ENCODE peak calls at places on chromosomes 7 and 10, in six cellular contexts. N is HepG2, Q is cardiac muscle cell, H is heart left ventricle, K is hepatocyte, F is A549. M is an unnamed sample.

GRCh38 chr7:37786741-37787569 is 61.4 kb upstream of the NME8 start:
- DNase-seq in K (no peak), N (no peak), Q (no peak), H (no peak), F (no peak), M (no peak)

GRCh38 chr7:80312139-80312661 is 177.6 kb downstream of the GNAI1 start:
- DNase-seq in N (peak; percentile 43), H (no peak), F (peak; percentile 79), K (peak; percentile 51), Q (no peak), M (no peak)

GRCh38 chr10:11515596-11516418 is 95.6 kb downstream of the USP6NL start:
- DNase-seq in K (peak; percentile 70), N (peak; percentile 68), F (peak; percentile 69), H (peak; percentile 29), Q (peak; percentile 66), M (no peak)

GRCh38 chr10:125882596-125882995 is 1.5 kb upstream of the DHX32 start:
- DNase-seq in Q (no peak), N (no peak), H (no peak), K (no peak), F (no peak), M (no peak)

GRCh38 chr10:71255817-71256660 is 43.7 kb downstream of the UNC5B start:
- DNase-seq in K (peak; percentile 50), N (no peak), Q (no peak), H (peak; percentile 81), F (no peak), M (peak; percentile 90)

GRCh38 chr7:35032166-35032565 is 5.1 kb downstream of the DPY19L1 start:
- DNase-seq in N (peak; percentile 58), F (no peak), K (no peak), H (no peak), Q (no peak), M (no peak)

GRCh38 chr10:48309711-48310226 is 3.3 kb downstream of the MAPK8 start:
- DNase-seq in H (no peak), K (peak; percentile 43), N (peak; percentile 41), Q (no peak), F (peak; percentile 18), M (no peak)

GRCh38 chr7:72343991-72344390 is 68.1 kb downstream of the CALN1 start:
- DNase-seq in H (no peak), F (no peak), Q (no peak), K (no peak), N (no peak), M (no peak)

GRCh38 chr7:55350281-55350680 is 14.9 kb upstream of the LANCL2 start:
- DNase-seq in H (no peak), N (no peak), Q (no peak), K (no peak), F (no peak), M (no peak)

GRCh38 chr7:45920543-45921380 is at the start of gene IGFBP3:
- DNase-seq in N (no peak), Q (peak; percentile 80), K (peak; percentile 84), F (peak; percentile 60), H (peak; percentile 70), M (no peak)

GRCh38 chr7:35839860-35840854 is 39.3 kb downstream of the SEPTIN7 start:
- DNase-seq in N (no peak), Q (no peak), H (no peak), K (no peak), F (peak; percentile 9), M (no peak)

GRCh38 chr7:107233174-107233573 is 64.4 kb downstream of the HBP1 start:
- DNase-seq in F (no peak), Q (no peak), N (no peak), H (no peak), K (no peak), M (no peak)

GRCh38 chr10:16835223-16835622 is 18.0 kb upstream of the RSU1 start:
- DNase-seq in H (no peak), F (no peak), N (no peak), K (no peak), Q (no peak), M (no peak)

GRCh38 chr7:21943436-21943835 is 2.3 kb downstream of the CDCA7L start:
- DNase-seq in H (no peak), F (no peak), N (no peak), Q (no peak), K (no peak), M (no peak)
- H3K4me3 ChIP-seq in H (no peak overlapping the region), F (no peak overlapping the region), N (no peak overlapping the region), Q (no peak overlapping the region), K (no peak overlapping the region), M (no peak overlapping the region)

GRCh38 chr10:21467633-21468032 is 57.8 kb downstream of the SKIDA1 start:
- DNase-seq in K (no peak), F (no peak), Q (no peak), N (no peak), H (no peak), M (no peak)
- H3K4me1 ChIP-seq in K (no peaks in the 10 kb centered on the region), F (no peaks in the 10 kb centered on the region), Q (no peaks in the 10 kb centered on the region), N (no peaks in the 10 kb centered on the region), H (no peaks in the 10 kb centered on the region), M (no peaks in the 10 kb centered on the region)

GRCh38 chr7:122588621-122589020 is 110.3 kb downstream of the RNF133 start:
- DNase-seq in N (no peak), K (no peak), H (no peak), Q (no peak), F (no peak), M (no peak)
- TF ChIP-seq CTCF in N (no peak), K (no peak), H (no peak), Q (no peak), F (no peak), M (no peak)

DNA sequence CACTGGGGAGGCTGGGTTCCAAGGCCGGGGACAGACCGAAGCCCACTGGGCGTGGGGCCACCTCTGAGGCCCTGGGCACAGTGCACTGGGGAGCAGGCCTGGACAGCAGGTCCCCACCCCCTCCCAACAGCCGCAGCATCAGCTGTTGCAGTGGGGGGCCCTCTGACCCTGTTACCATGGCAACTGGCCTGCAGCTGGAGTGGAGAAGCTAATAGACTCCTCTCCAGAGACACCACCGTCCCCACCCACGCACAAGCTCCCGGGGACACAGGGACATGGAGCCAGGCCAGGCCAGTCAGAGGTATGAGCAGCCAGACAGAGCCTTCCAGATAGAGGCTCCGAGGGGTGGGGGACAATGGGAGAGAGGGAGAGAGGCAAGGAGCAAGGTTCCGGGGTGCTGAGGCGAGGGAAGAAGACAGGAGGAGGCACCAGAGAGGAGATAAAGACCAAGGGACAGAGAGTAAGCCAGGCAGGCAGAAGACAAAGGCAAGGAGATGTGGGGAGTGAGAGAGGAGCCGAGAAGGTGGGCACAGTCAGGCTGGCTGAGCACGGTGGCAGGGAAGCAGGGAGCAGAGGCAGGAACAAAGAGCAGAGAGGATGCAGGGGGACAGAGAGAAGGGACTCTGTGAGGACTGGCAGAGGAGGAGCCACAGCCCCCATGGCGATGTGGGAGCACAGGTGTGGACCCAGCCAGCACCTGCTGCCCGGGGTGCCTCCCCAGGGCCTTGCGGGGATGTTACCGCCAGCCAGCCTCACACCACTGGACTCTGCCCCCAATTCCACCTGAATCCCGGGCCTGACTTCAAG is 6.7 kb downstream of the KCNH2 start:
- DNase-seq in Q (no peak), H (peak; percentile 82), K (no peak), N (no peak), F (no peak), M (peak; percentile 44)
- H3K4me3 ChIP-seq in Q (no peak overlapping the region), H (no peak overlapping the region), K (no peak overlapping the region), N (no peak overlapping the region), F (no peak overlapping the region), M (no peak overlapping the region)

DNA sequence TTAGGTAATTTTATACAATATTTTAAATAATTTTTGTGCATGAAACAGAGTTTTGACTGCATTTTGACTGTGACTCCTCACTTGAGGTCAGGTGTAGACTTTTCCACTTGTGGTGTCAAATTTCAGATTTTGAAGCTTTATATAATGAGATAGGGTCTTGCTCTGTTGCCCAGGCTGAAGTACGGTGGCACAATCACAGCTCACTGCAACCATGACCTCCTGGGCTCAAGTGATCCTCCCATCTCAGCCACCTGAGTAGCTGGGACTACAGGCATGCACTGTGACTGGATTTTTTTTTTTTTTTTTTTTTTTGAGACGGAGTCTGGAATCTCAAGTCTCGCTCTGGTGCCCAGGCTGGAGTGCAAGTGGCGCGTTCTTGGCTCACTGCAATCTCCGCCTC is 74.9 kb downstream of the TCF7L2 start:
- DNase-seq in Q (no peak), F (no peak), H (no peak), N (no peak), K (no peak), M (no peak)
- H3K4me1 ChIP-seq in Q (peaks cover 48% of the 10 kb centered on the region), F (peaks cover 60% of the 10 kb centered on the region), H (peaks cover 56% of the 10 kb centered on the region), N (peaks cover 68% of the 10 kb centered on the region), K (peaks cover 50% of the 10 kb centered on the region), M (peaks cover 21% of the 10 kb centered on the region)

DNA sequence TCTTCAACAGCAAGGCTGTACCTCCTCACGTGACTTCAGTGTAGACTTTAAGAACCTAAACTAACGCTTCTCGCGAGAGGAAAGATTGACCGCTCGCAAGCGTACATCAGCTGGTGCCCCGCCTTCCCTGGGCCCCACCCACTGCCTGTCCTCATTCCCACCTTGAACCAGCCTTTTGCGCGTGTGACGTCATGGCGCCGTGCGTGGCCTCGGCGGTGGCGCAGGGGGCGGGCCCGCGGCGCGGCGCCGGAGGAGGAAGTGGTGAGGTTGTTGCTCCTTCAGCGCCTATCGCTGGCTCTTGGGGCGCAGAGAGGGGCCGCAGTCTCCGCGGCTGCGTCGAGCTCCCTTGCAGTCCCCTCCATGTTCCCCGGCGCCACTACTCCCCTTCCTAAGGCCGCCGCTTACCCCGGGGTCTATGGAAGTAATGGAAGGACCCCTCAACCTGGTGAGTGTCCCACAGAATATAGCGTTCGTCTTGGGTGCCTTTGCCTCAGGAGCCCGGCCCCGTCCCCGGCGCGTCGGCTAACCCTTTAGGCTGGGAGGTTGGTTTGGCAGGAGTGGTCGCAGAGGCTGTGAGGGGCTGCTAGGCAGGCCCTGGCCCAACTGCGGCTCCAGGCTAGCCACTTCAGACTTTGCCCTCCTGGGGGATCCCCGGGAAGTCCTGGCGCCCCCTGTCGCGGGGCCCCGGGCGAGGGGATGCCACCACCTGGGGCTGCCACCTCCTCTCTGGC is at the start of gene NRBF2:
- DNase-seq in N (peak; percentile 97), K (peak; percentile 99), F (peak; percentile 99), Q (peak; percentile 98), H (peak; percentile 99), M (peak; percentile 99)
- TF ChIP-seq CTCF in N (peak; percentile 74), K (peak; percentile 24), F (peak; percentile 30), Q (peak; percentile 36), H (peak; percentile 19), M (peak; percentile 3)